ENCODE peak calls at places on chromosomes 4 and X, in seven cellular contexts. U, K, D, C, T, B and R are unnamed samples. For H3K27me3, the result is how much of the 10 kb centered on the place peaks cover.

GRCh38 chrX:115494133-115494532 is 66.8 kb upstream of the PLS3 start:
- DNase-seq in U (no peak), K (no peak), D (no peak), C (peak), T (no peak), B (no peak), R (no peak)

GRCh38 chr4:110527156-110527555 is 51.2 kb downstream of the ENPEP start:
- DNase-seq in U (no peak), K (no peak), D (no peak), C (no peak), T (no peak), B (no peak), R (no peak)

GRCh38 chr4:21638171-21638715 is 310.3 kb downstream of the KCNIP4 start:
- DNase-seq in U (no peak), K (no peak), D (no peak), C (no peak), T (no peak), B (no peak), R (no peak)

GRCh38 chrX:3666975-3667374 is 46.5 kb downstream of the PRKX start:
- DNase-seq in U (no peak), K (no peak), D (no peak), C (no peak), T (no peak), B (no peak), R (no peak)

GRCh38 chr4:22090655-22091350 is 142.2 kb upstream of the KCNIP4 start:
- DNase-seq in U (no peak), K (no peak), D (no peak), C (no peak), T (no peak), B (no peak), R (no peak)

GRCh38 chr4:114103908-114104307 is 124.5 kb upstream of the ARSJ start:
- DNase-seq in U (no peak), K (no peak), D (no peak), C (no peak), T (no peak), B (no peak), R (no peak)

GRCh38 chrX:7334253-7334935 is 186.4 kb upstream of the PUDP start:
- DNase-seq in U (no peak), K (no peak), D (no peak), C (no peak), T (no peak), B (no peak), R (no peak)

GRCh38 chrX:153634832-153635231 is 12.2 kb upstream of the DUSP9 start:
- DNase-seq in U (peak), K (no peak), D (no peak), C (no peak), T (no peak), B (no peak), R (no peak)

GRCh38 chr4:163343604-163344146 is at the start of gene NPY5R:
- DNase-seq in U (peak), K (no peak), D (no peak), C (no peak), T (no peak), B (peak), R (no peak)

GRCh38 chrX:78747471-78747870 is at the start of gene LPAR4:
- DNase-seq in U (no peak), K (no peak), D (no peak), C (no peak), T (no peak), B (peak), R (no peak)

GRCh38 chr4:81454498-81454897 is 17.2 kb downstream of the RASGEF1B start:
- DNase-seq in U (no peak), K (peak), D (no peak), C (no peak), T (no peak), B (no peak), R (no peak)

GRCh38 chr4:123088521-123088920 is 166.1 kb upstream of the NUDT6 start:
- DNase-seq in U (no peak), K (no peak), D (no peak), C (no peak), T (no peak), B (no peak), R (no peak)

GRCh38 chr4:128287159-128287870 is at the start of gene PGRMC2:
- DNase-seq in U (peak), K (peak), D (no peak), C (no peak), T (no peak), B (peak), R (no peak)

GRCh38 chrX:32024072-32024471 is 952.2 kb upstream of the FTHL17 start:
- DNase-seq in U (no peak), K (no peak), D (no peak), C (no peak), T (no peak), B (no peak), R (no peak)

GRCh38 chr4:107520368-107520767 is 199.7 kb downstream of the PAPSS1 start:
- DNase-seq in U (no peak), K (no peak), D (no peak), C (peak), T (no peak), B (no peak), R (no peak)

GRCh38 chr4:107518076-107518475 is 202.0 kb downstream of the PAPSS1 start:
- DNase-seq in U (no peak), K (no peak), D (no peak), C (no peak), T (no peak), B (no peak), R (no peak)

GRCh38 chr4:107519057-107519456 is 201.0 kb downstream of the PAPSS1 start:
- DNase-seq in U (peak), K (peak), D (peak), C (peak), T (no peak), B (no peak), R (no peak)
- TF ChIP-seq SIN3A in U (no peak), K (no peak), D (no peak), C (no peak), T (no peak), B (no peak), R (no peak)

GRCh38 chr4:3705236-3705987 is 60.8 kb upstream of the ADRA2C start:
- DNase-seq in U (no peak), K (no peak), D (no peak), C (no peak), T (no peak), B (no peak), R (no peak)
- H3K27me3 ChIP-seq in U (under half), K (half or more), D (under half), C (under half), T (under half), B (under half), R (under half)

GRCh38 chr4:8840816-8841455 is 30.7 kb downstream of the HMX1 start:
- DNase-seq in U (peak), K (no peak), D (no peak), C (no peak), T (no peak), B (peak), R (no peak)

GRCh38 chr4:8838296-8838695 is 33.3 kb downstream of the HMX1 start:
- DNase-seq in U (peak), K (no peak), D (no peak), C (no peak), T (no peak), B (peak), R (no peak)

GRCh38 chr4:8837181-8837811 is 34.3 kb downstream of the HMX1 start:
- DNase-seq in U (peak), K (no peak), D (no peak), C (no peak), T (no peak), B (peak), R (no peak)

GRCh38 chr4:8840006-8840793 is 31.4 kb downstream of the HMX1 start:
- DNase-seq in U (peak), K (no peak), D (no peak), C (no peak), T (no peak), B (peak), R (no peak)

DNA sequence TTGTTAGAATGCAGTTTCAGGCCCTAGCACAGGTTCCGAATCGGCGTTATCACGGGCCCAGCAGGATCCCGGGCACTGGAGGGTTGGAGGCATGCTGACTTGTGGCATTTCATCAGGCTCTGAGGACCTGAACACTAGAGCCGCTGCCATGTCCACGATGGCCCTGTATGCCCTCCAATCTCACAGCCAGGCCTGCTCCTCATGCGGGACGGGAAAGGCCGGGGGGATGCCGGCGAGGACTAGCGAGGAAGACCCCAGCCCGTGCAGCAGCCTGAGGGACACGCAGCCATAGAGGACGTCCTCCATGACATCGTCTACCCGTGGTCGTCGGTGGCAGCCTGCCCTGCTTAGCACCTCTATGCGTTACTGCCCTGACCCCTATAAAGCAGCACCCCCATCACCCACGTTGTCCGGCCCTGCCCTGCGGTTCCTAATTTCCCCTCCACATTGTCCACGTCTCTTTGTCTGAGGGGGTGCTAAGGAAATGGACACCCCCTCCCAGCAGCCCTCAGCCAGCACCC is 32.7 kb downstream of the HMX1 start:
- DNase-seq in U (peak), K (no peak), D (no peak), C (no peak), T (no peak), B (peak), R (no peak)
- TF ChIP-seq SIN3A in U (no peak), K (no peak), D (no peak), C (no peak), T (no peak), B (no peak), R (no peak)

GRCh38 chrX:154720067-154720466 is 30.8 kb downstream of the GAB3 start:
- DNase-seq in U (no peak), K (no peak), D (no peak), C (no peak), T (no peak), B (no peak), R (no peak)
- H3K27me3 ChIP-seq in U (under half), K (under half), D (under half), C (under half), T (under half), B (under half), R (under half)

DNA sequence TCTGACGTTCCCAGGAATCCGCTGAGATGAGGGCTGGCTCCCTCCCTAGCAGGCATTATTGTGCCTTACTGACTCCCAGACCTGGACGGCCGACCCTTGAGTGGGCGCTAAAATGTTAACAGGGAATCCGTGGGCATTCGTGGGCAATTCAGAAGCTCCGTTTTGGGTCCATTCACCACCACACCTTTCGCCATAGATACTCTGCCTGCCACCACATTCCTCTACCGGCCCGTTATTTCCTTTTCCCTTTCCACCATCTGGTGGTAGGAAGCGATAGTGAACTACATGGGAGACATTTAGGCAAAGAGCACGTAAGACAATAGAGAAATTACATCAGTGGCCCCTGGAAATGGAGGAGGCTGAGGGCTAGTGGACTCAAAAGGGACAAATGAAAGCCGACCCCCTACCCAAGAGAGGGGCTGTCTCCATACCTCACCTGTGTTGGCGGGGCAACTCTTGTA is 1.0 kb upstream of the SH3KBP1 start:
- DNase-seq in U (peak), K (peak), D (peak), C (peak), T (no peak), B (no peak), R (no peak)
- TF ChIP-seq SIN3A in U (no peak), K (no peak), D (no peak), C (no peak), T (no peak), B (no peak), R (no peak)

GRCh38 chr4:8148785-8149435 is 9.7 kb downstream of the ABLIM2 start:
- DNase-seq in U (no peak), K (no peak), D (no peak), C (no peak), T (no peak), B (no peak), R (no peak)
- H3K27me3 ChIP-seq in U (under half), K (half or more), D (under half), C (under half), T (under half), B (under half), R (under half)

GRCh38 chr4:120517966-120518365 is 404.6 kb downstream of the PRDM5 start:
- DNase-seq in U (peak), K (no peak), D (peak), C (peak), T (peak), B (no peak), R (no peak)
- TF ChIP-seq SIN3A in U (no peak), K (no peak), D (no peak), C (no peak), T (no peak), B (no peak), R (no peak)

GRCh38 chrX:118448273-118448783 is 47.3 kb upstream of the DOCK11 start:
- DNase-seq in U (no peak), K (no peak), D (no peak), C (no peak), T (no peak), B (no peak), R (no peak)
- H3K27me3 ChIP-seq in U (under half), K (under half), D (under half), C (under half), T (under half), B (under half), R (under half)

DNA sequence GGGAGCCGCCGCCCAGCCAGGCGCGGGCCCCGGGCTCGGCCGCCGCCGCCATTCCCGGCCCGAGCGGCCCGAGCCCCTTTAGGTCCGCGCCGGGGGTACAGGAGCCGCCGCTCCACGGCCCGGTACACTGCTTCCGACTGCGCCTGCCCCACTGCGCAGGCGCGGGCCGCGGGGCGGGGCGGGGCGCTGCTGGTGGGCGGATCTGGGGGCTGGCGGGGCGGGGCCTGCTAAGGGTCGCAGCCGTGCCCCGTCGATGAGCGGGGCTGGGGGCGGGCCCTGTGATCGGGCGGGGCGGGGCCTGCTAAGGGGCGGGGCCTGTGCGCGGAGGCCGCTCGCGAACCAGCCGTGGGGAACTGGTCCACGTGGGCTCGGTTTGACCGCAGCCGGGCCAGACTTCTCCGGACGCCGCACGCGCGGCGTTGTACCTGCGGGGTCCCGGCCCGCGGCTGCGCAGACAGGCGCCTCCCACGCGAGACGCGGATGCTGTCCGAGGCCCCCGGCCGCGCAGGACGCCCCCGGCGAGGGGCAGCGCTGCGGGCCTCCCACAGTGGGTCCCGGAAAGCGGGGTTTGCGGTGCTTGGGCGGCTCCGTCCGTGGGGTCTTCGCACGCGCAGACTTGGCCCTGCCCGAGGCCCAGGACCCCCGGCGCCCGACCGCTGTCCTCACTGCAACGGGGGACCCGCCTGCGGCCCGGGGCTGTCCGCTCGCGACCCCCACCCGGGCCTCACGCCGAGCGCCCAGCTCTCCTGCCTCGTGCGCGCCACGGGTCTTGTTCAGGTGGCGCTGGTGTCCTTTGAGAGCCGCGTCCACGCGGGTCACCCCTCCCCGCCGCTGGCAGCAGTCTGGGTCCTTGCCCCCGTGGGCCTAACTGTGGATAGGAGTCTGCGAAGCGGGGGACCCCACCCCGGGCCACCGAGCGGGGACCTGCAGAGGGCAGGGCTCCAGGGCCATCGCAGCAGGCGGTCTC is at the start of gene DGKQ:
- DNase-seq in U (peak), K (peak), D (no peak), C (peak), T (no peak), B (peak), R (no peak)
- TF ChIP-seq SIN3A in U (no peak), K (no peak), D (no peak), C (no peak), T (no peak), B (no peak), R (no peak)

GRCh38 chrX:47898024-47898423 is 61.3 kb downstream of the ZNF81 start:
- DNase-seq in U (no peak), K (no peak), D (no peak), C (no peak), T (no peak), B (no peak), R (no peak)
- H3K27me3 ChIP-seq in U (under half), K (under half), D (under half), C (under half), T (under half), B (under half), R (under half)